ENCODE peak calls at places on chromosomes 1 and 21, in five cellular contexts. One of them, this sample, is unnamed.

GRCh38 chr1:100265931-100266830 is at the start of gene RTCA:
- DNase-seq in neuronal stem cell: peak
- DNase-seq in IMR-90: peak
- DNase-seq in H9: peak
- DNase-seq in trophoblast cell: peak
- DNase-seq in this sample: peak

GRCh38 chr1:172670791-172671190 is 11.9 kb downstream of the FASLG start:
- DNase-seq in trophoblast cell: no peak
- DNase-seq in H9: no peak
- DNase-seq in IMR-90: no peak
- DNase-seq in neuronal stem cell: no peak
- DNase-seq in this sample: no peak

GRCh38 chr1:183622884-183623785 is 12.4 kb downstream of the ARPC5 start:
- DNase-seq in IMR-90: peak
- DNase-seq in H9: peak
- DNase-seq in trophoblast cell: peak
- DNase-seq in neuronal stem cell: peak
- DNase-seq in this sample: peak

GRCh38 chr1:119275145-119275929 is 93.2 kb upstream of the HAO2 start:
- DNase-seq in trophoblast cell: peak
- DNase-seq in IMR-90: peak
- DNase-seq in neuronal stem cell: peak
- DNase-seq in H9: peak
- DNase-seq in this sample: peak

GRCh38 chr1:168554603-168555520 is 11.1 kb upstream of the XCL2 start:
- DNase-seq in IMR-90: no peak
- DNase-seq in H9: no peak
- DNase-seq in trophoblast cell: no peak
- DNase-seq in neuronal stem cell: no peak
- DNase-seq in this sample: no peak

GRCh38 chr21:34724131-34724856 is 55.5 kb downstream of the CLIC6 start:
- DNase-seq in trophoblast cell: no peak
- DNase-seq in H9: no peak
- DNase-seq in neuronal stem cell: no peak
- DNase-seq in IMR-90: no peak
- DNase-seq in this sample: no peak

GRCh38 chr1:156584813-156585212 is 5.3 kb downstream of the TTC24 start:
- DNase-seq in H9: peak
- DNase-seq in neuronal stem cell: no peak
- DNase-seq in IMR-90: no peak
- DNase-seq in trophoblast cell: no peak
- DNase-seq in this sample: no peak

GRCh38 chr1:226551299-226551698 is 2.7 kb downstream of the STUM start:
- DNase-seq in IMR-90: no peak
- DNase-seq in neuronal stem cell: no peak
- DNase-seq in trophoblast cell: no peak
- DNase-seq in H9: no peak
- DNase-seq in this sample: no peak

GRCh38 chr1:87706779-87707228 is 378.1 kb downstream of the LMO4 start:
- DNase-seq in H9: no peak
- DNase-seq in IMR-90: peak
- DNase-seq in neuronal stem cell: no peak
- DNase-seq in trophoblast cell: no peak
- DNase-seq in this sample: peak

GRCh38 chr1:243447342-243447741 is 191.5 kb downstream of the SDCCAG8 start:
- DNase-seq in H9: no peak
- DNase-seq in IMR-90: peak
- DNase-seq in trophoblast cell: peak
- DNase-seq in neuronal stem cell: no peak
- DNase-seq in this sample: peak

GRCh38 chr1:220791287-220791686 is 4.6 kb downstream of the MTARC1 start:
- DNase-seq in H9: no peak
- DNase-seq in neuronal stem cell: no peak
- DNase-seq in IMR-90: no peak
- DNase-seq in trophoblast cell: no peak
- DNase-seq in this sample: no peak

GRCh38 chr1:18908911-18909771 is 6.8 kb upstream of the ALDH4A1 start:
- DNase-seq in H9: no peak
- DNase-seq in IMR-90: no peak
- DNase-seq in trophoblast cell: no peak
- DNase-seq in neuronal stem cell: no peak
- DNase-seq in this sample: no peak

GRCh38 chr21:44603911-44604310 is 3.5 kb downstream of the KRTAP10-7 start:
- DNase-seq in neuronal stem cell: no peak
- DNase-seq in IMR-90: no peak
- DNase-seq in H9: no peak
- DNase-seq in trophoblast cell: no peak
- DNase-seq in this sample: no peak

GRCh38 chr1:158019177-158019868 is 25.9 kb downstream of the KIRREL1 start:
- DNase-seq in neuronal stem cell: peak
- DNase-seq in H9: peak
- DNase-seq in trophoblast cell: peak
- DNase-seq in IMR-90: peak
- DNase-seq in this sample: peak

GRCh38 chr1:68147534-68147933 is 84.8 kb downstream of the WLS start:
- DNase-seq in trophoblast cell: no peak
- DNase-seq in IMR-90: no peak
- DNase-seq in H9: no peak
- DNase-seq in neuronal stem cell: no peak
- DNase-seq in this sample: no peak

GRCh38 chr1:85654066-85654782 is 54.0 kb downstream of the ZNHIT6 start:
- DNase-seq in trophoblast cell: no peak
- DNase-seq in neuronal stem cell: no peak
- DNase-seq in H9: no peak
- DNase-seq in IMR-90: peak
- DNase-seq in this sample: peak

DNA sequence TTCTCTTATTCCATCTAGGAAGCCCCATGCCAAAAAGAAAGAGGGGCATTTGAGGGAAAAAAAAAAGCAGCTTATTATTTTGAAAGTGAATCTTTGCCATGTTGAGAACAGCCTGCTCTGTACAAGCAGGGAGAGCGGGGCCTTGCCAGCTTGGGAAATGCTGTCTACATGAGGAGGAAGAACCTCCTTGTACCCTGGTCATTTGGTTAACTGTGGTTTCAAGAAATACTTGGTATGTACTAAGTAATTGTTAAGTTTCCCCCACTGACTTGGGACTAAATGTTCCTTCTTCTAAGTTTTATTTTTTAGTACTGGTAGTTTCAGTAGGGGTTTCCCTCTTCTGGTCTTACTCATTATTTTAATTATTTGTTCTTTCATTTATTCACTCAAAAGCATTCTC is 144.1 kb upstream of the HOOK1 start:
- DNase-seq in H9: no peak
- DNase-seq in neuronal stem cell: no peak
- DNase-seq in trophoblast cell: no peak
- DNase-seq in IMR-90: no peak
- DNase-seq in this sample: no peak
- H3K18ac ChIP-seq in H9: no peak
- H3K18ac ChIP-seq in neuronal stem cell: no peak
- H3K18ac ChIP-seq in trophoblast cell: no peak
- H3K18ac ChIP-seq in IMR-90: no peak
- H3K18ac ChIP-seq in this sample: no peak

DNA sequence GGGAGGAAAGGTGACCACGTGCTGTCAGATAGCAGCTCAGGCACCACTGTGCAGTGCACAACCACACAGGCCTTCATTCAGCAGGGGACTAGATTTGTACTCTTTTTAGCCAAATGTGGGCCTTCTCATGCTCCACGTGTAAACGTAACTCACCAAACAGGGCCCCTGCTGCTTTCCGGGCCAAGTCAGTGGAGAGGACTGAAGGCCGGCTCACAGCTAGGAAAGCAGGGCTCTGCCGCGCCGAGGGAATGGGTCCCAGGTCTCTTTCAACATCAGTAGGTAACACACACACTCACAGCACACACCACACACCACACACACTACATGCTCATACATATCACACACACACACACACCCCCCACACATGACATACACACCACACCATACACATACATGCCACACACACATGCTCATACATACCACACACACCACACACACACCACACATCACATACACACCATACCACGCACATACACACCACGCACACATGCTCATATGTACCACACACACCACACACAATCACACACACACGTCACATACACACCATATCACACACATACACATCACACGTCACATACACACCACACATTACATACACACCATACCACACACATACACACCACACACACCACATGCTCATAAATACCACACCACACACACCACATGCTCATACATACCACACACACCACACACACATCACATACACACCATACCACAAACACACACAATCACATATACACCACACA is 124.0 kb upstream of the ERG start:
- DNase-seq in neuronal stem cell: no peak
- DNase-seq in trophoblast cell: no peak
- DNase-seq in H9: no peak
- DNase-seq in IMR-90: no peak
- DNase-seq in this sample: no peak
- H3K14ac ChIP-seq in neuronal stem cell: peak
- H3K14ac ChIP-seq in trophoblast cell: no peak
- H3K14ac ChIP-seq in H9: no peak
- H3K14ac ChIP-seq in IMR-90: no peak
- H3K14ac ChIP-seq in this sample: peak

DNA sequence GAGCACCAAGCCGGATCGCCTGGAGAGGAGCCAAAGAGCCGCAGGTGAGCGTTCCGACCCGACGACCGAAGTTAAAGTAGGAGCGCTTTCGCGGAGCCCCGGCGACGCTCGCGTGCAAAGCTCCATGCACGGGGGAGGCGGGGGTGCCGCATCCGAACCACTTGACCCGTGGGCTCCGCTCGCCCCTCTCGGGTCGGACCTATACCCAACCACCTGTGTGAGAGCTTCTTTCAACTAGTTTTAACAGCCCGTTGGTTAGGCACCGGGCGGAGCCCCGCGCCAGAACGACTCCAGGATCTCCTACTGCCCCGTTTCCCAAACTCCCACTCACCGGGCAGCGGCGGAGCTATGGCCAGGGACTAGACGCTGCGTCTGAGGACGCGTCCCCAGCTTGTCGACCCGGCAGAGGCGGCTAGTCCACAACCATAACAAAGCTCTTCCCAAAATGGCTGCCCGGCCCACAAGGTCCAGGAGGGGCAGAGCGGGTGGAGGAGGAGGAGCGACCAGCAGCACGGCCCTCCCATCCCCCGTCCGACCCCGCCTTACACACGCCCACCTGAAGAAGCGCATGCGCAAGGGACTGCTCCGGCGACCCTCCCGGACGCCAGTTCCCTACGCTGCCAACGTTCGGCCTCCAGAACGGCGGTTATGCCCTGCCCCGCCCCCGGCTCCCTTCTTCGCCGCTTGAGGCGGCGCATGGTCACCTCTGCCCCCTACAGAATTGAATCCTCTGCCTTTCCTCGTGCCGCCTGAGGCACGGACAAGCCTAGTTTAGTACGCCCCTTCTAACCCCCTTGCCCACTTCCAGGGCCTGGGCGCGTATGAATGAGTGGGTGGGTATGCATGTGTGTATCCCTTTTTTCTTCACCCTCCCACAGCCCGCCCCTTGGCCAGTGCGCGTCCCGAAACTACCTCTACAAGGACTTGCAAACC is at the start of gene GPBP1L1:
- DNase-seq in neuronal stem cell: peak
- DNase-seq in H9: peak
- DNase-seq in trophoblast cell: peak
- DNase-seq in IMR-90: peak
- DNase-seq in this sample: peak
- H2BK120ac ChIP-seq in neuronal stem cell: no peak
- H2BK120ac ChIP-seq in H9: no peak
- H2BK120ac ChIP-seq in trophoblast cell: peak
- H2BK120ac ChIP-seq in IMR-90: peak
- H2BK120ac ChIP-seq in this sample: peak

GRCh38 chr1:21165076-21165475 is 11.6 kb downstream of the EIF4G3 start:
- DNase-seq in neuronal stem cell: no peak
- DNase-seq in IMR-90: no peak
- DNase-seq in H9: no peak
- DNase-seq in trophoblast cell: no peak
- DNase-seq in this sample: no peak

GRCh38 chr1:21164266-21164665 is 12.4 kb downstream of the EIF4G3 start:
- DNase-seq in trophoblast cell: no peak
- DNase-seq in H9: no peak
- DNase-seq in IMR-90: no peak
- DNase-seq in neuronal stem cell: no peak
- DNase-seq in this sample: no peak

GRCh38 chr1:21162740-21163464 is 13.8 kb downstream of the EIF4G3 start:
- DNase-seq in IMR-90: no peak
- DNase-seq in H9: no peak
- DNase-seq in trophoblast cell: no peak
- DNase-seq in neuronal stem cell: no peak
- DNase-seq in this sample: no peak

GRCh38 chr1:21165632-21166031 is 11.1 kb downstream of the EIF4G3 start:
- DNase-seq in H9: no peak
- DNase-seq in trophoblast cell: no peak
- DNase-seq in neuronal stem cell: no peak
- DNase-seq in IMR-90: peak
- DNase-seq in this sample: no peak

GRCh38 chr1:21168444-21168843 is 8.3 kb downstream of the EIF4G3 start:
- DNase-seq in trophoblast cell: no peak
- DNase-seq in H9: no peak
- DNase-seq in neuronal stem cell: no peak
- DNase-seq in IMR-90: no peak
- DNase-seq in this sample: no peak
- H3K18ac ChIP-seq in trophoblast cell: no peak
- H3K18ac ChIP-seq in H9: no peak
- H3K18ac ChIP-seq in neuronal stem cell: no peak
- H3K18ac ChIP-seq in IMR-90: no peak
- H3K18ac ChIP-seq in this sample: no peak